ENCODE peak calls at places on chromosomes 3 and 15, in five cellular contexts. H is astrocyte of the spinal cord; U is epithelial cell of esophagus; W is HFF-Myc; M is effector memory CD4-positive, alpha-beta T cell. S is an unnamed sample.

GRCh38 chr3:181974198-181974597 is 262.5 kb downstream of the SOX2 start:
- DNase-seq in H (no peak), U (peak), W (no peak), M (no peak), S (no peak)

GRCh38 chr3:149197669-149198068 is 24.0 kb downstream of the CP start:
- DNase-seq in U (no peak), H (no peak), W (no peak), M (no peak), S (no peak)

GRCh38 chr15:85580914-85581313 is 200.5 kb downstream of the AKAP13 start:
- DNase-seq in M (peak), U (peak), H (no peak), W (no peak), S (peak)

GRCh38 chr3:136802481-136802996 is 16.4 kb upstream of the SLC35G2 start:
- DNase-seq in W (no peak), U (peak), H (peak), M (no peak), S (peak)

GRCh38 chr15:49122541-49123062 is 32.8 kb downstream of the COPS2 start:
- DNase-seq in U (no peak), W (no peak), H (no peak), M (no peak), S (no peak)

GRCh38 chr15:32803631-32804030 is 85.8 kb downstream of the GREM1 start:
- DNase-seq in M (no peak), U (peak), W (no peak), H (no peak), S (no peak)

GRCh38 chr15:64938192-64938591 is 26.5 kb downstream of the ANKDD1A start:
- DNase-seq in M (no peak), W (no peak), H (peak), U (peak), S (peak)

GRCh38 chr15:49674370-49674769 is 53.5 kb downstream of the DTWD1 start:
- DNase-seq in U (no peak), M (no peak), W (no peak), H (peak), S (no peak)

GRCh38 chr15:85597155-85597815 is 197.4 kb downstream of the KLHL25 start:
- DNase-seq in U (no peak), H (no peak), M (peak), W (no peak), S (no peak)

GRCh38 chr3:113485161-113485609 is 29.8 kb downstream of the SPICE1 start:
- DNase-seq in H (no peak), U (peak), M (peak), W (no peak), S (no peak)

GRCh38 chr3:38582316-38582715 is 67.2 kb downstream of the SCN5A start:
- DNase-seq in U (no peak), W (no peak), M (no peak), H (no peak), S (no peak)

GRCh38 chr3:14836049-14836468 is 17.3 kb downstream of the FGD5 start:
- DNase-seq in M (no peak), W (no peak), H (no peak), U (no peak), S (no peak)

GRCh38 chr3:90015688-90016356 is 908.4 kb downstream of the EPHA3 start:
- DNase-seq in U (peak), M (no peak), W (no peak), H (peak), S (peak)

GRCh38 chr15:31271224-31271635 is 55.4 kb upstream of the KLF13 start:
- DNase-seq in U (no peak), M (no peak), W (no peak), H (no peak), S (no peak)

GRCh38 chr15:100788731-100789105 is 90.9 kb upstream of the ALDH1A3 start:
- DNase-seq in M (no peak), U (no peak), H (no peak), W (no peak), S (no peak)

GRCh38 chr3:110576962-110577361 is 494.7 kb upstream of the NECTIN3 start:
- DNase-seq in M (no peak), W (peak), H (peak), U (peak), S (peak)

GRCh38 chr3:63877737-63878393 is 14.2 kb downstream of the ATXN7 start:
- DNase-seq in U (no peak), W (no peak), H (peak), M (no peak), S (peak)

GRCh38 chr3:52891615-52892081 is 5.7 kb downstream of the STIMATE start:
- DNase-seq in M (no peak), H (no peak), U (peak), W (peak), S (peak)

GRCh38 chr15:73838795-73839565 is 34.4 kb upstream of the TBC1D21 start:
- DNase-seq in H (no peak), U (no peak), W (no peak), M (no peak), S (no peak)

GRCh38 chr3:39096775-39097174 is 10.7 kb downstream of the GORASP1 start:
- DNase-seq in H (no peak), W (no peak), M (no peak), U (no peak), S (peak)

GRCh38 chr3:55724407-55724784 is 237.3 kb upstream of the WNT5A start:
- DNase-seq in M (no peak), W (no peak), H (no peak), U (no peak), S (no peak)

GRCh38 chr15:89172921-89173320 is 48.5 kb downstream of the RLBP1 start:
- DNase-seq in W (no peak), U (no peak), M (no peak), H (no peak), S (no peak)

GRCh38 chr3:39378092-39378491 is 5.1 kb upstream of the SLC25A38 start:
- DNase-seq in M (peak), W (no peak), H (peak), U (peak), S (peak)

GRCh38 chr15:59191855-59192237 is 14.8 kb upstream of the LDHAL6B start:
- DNase-seq in W (peak), M (no peak), H (peak), U (peak), S (peak)

GRCh38 chr3:133835961-133836360 is 30.3 kb downstream of the SRPRB start:
- DNase-seq in H (no peak), U (no peak), W (no peak), M (no peak), S (no peak)

GRCh38 chr3:15287565-15288330 is 44.6 kb downstream of the SH3BP5 start:
- DNase-seq in U (peak), H (peak), M (no peak), W (no peak), S (peak)

GRCh38 chr3:152386208-152386607 is 117.5 kb downstream of the MBNL1 start:
- DNase-seq in U (no peak), H (no peak), W (no peak), M (no peak), S (no peak)

GRCh38 chr3:170220871-170221270 is 1.4 kb upstream of the PRKCI start:
- DNase-seq in W (no peak), M (no peak), H (no peak), U (peak), S (no peak)

GRCh38 chr15:76930831-76931396 is 635 bp upstream of the RCN2 start:
- DNase-seq in H (no peak), W (no peak), M (no peak), U (no peak), S (no peak)

GRCh38 chr3:139935866-139936817 is 1.2 kb downstream of the CLSTN2 start:
- DNase-seq in W (no peak), H (peak), M (no peak), U (peak), S (peak)

GRCh38 chr15:98727115-98728040 is 79.0 kb downstream of the IGF1R start:
- DNase-seq in W (peak), M (no peak), U (peak), H (peak), S (peak)

GRCh38 chr15:57785959-57786358 is 79.4 kb downstream of the POLR2M start:
- DNase-seq in H (no peak), M (no peak), W (no peak), U (peak), S (no peak)

GRCh38 chr3:133092676-133093075 is 54.5 kb downstream of the TMEM108 start:
- DNase-seq in H (peak), U (no peak), M (no peak), W (no peak), S (no peak)

GRCh38 chr3:62587579-62588031 is 214.3 kb upstream of the FEZF2 start:
- DNase-seq in H (peak), M (no peak), W (peak), U (peak), S (peak)

GRCh38 chr3:42655980-42656679 is 2.6 kb downstream of the ZBTB47 start:
- DNase-seq in M (no peak), U (peak), H (peak), W (no peak), S (peak)

GRCh38 chr3:78951546-78951945 is 816.3 kb downstream of the ROBO1 start:
- DNase-seq in U (no peak), W (no peak), H (peak), M (no peak), S (peak)

GRCh38 chr3:61736506-61736905 is 175.1 kb downstream of the PTPRG start:
- DNase-seq in W (no peak), M (no peak), H (no peak), U (peak), S (no peak)

GRCh38 chr15:47813985-47814384 is 96.7 kb downstream of the SEMA6D start:
- DNase-seq in U (no peak), H (no peak), W (no peak), M (no peak), S (no peak)

DNA sequence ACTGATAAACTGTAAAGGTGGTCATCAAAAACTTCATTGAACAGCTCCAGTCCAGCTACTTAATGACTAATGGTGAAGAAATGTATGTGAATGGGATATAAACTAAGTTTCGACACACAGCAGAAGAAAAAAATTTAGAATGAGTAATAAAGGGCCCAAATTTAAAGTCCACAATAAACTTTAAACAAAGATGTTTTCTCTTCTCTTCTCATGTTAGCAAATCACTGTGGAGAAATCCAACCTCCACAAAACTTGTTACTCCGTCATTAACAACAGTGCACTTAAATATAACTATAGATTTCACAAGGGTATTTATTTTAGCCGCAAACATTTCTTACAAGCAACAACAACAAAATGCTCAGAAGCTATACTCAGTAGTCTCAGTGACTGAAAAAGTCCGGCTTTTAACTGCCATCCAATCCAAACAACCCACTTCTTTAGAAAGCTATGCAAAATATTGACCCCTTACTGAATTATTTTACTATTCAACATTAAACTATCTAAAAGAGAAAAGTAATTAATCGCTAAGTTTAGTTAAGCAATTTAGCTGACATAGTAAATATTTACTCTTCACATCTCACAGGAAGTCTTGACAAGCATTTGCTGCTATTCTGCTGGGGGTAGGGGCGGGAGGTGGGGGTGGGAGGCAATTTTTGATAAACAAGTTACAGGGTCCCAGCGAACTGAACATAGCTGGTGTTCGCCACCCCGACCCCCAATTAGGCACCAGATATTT is 2.5 kb downstream of the IGF2BP2 start:
- DNase-seq in M (no peak), W (no peak), U (peak), H (peak), S (peak)
- H3K4me3 ChIP-seq in M (no peak), W (peak), U (peak), H (peak), S (peak)

GRCh38 chr3:115100172-115100571 is 46.9 kb downstream of the ZBTB20 start:
- DNase-seq in W (no peak), H (peak), U (peak), M (no peak), S (peak)

GRCh38 chr3:115100806-115101205 is 46.3 kb downstream of the ZBTB20 start:
- DNase-seq in U (no peak), H (no peak), W (no peak), M (no peak), S (no peak)

GRCh38 chr3:115098354-115099073 is 48.6 kb downstream of the ZBTB20 start:
- DNase-seq in H (no peak), W (no peak), U (no peak), M (no peak), S (no peak)

GRCh38 chr3:115095236-115095635 is 51.9 kb downstream of the ZBTB20 start:
- DNase-seq in U (no peak), M (no peak), W (no peak), H (no peak), S (no peak)

GRCh38 chr3:115099115-115099884 is 47.8 kb downstream of the ZBTB20 start:
- DNase-seq in M (no peak), H (peak), U (no peak), W (no peak), S (no peak)
- H3K4me3 ChIP-seq in M (no peak), H (peak), U (no peak), W (peak), S (peak)

GRCh38 chr3:12289562-12289961 is 692 bp downstream of the PPARG start:
- DNase-seq in U (no peak), M (no peak), W (no peak), H (no peak), S (no peak)
- H3K4me3 ChIP-seq in U (no peak), M (no peak), W (no peak), H (no peak), S (peak)

GRCh38 chr15:69462030-69462492 is 9.4 kb downstream of the RPLP1 start:
- DNase-seq in W (no peak), H (no peak), U (no peak), M (no peak), S (no peak)
- H3K4me3 ChIP-seq in W (peak), H (peak), U (peak), M (peak), S (peak)

GRCh38 chr3:143786229-143787199 is 61.8 kb downstream of the SLC9A9 start:
- DNase-seq in M (no peak), U (no peak), H (peak), W (no peak), S (peak)
- H3K4me3 ChIP-seq in M (no peak), U (no peak), H (no peak), W (no peak), S (peak)

DNA sequence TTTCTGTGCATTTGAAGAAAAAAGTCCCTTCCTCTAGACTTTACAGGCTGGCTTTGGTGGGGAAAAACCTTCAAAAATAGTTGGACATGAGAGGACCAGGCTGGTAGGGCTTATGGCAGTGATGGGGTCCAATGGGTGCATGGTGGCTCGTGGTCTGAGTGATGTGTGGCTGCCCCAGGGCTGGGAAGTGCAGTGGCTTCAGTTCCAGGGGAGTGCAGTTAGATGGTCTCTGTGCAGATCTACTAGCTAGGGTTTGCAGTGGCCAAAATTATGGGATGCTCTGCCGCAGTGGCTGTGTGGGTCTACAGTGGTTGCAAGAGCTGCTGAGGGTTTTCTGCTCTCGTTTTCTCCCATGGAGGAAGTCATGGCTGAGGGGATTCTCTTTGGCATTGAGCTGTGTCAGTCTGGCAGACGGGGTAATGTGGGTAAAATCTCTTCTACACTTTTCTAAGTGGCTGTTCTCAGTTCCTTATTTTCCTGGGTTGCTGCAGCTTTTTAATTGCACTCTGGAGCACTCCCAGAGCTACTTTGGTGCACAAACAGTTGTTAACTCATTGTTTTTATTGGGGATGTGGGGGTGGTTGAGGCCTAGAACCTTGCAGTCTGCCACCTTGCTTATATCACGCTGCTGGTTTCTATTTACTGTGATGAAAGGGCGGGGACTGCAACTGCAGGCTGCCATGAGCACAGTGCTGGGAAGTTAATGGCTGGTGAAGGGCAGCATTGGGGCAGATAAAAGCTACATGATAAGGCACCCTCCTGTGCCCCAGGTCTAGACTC is 1324.6 kb downstream of the NSUN3 start:
- DNase-seq in M (no peak), U (no peak), W (no peak), H (no peak), S (no peak)
- H3K4me3 ChIP-seq in M (no peak), U (no peak), W (no peak), H (no peak), S (no peak)

GRCh38 chr15:55912982-55913381 is 80.4 kb downstream of the NEDD4 start:
- DNase-seq in W (no peak), U (no peak), H (no peak), M (no peak), S (peak)
- H3K4me3 ChIP-seq in W (peak), U (no peak), H (peak), M (no peak), S (peak)

GRCh38 chr3:171967932-171968678 is 71.3 kb upstream of the FNDC3B start:
- DNase-seq in M (no peak), U (no peak), H (peak), W (no peak), S (peak)
- H3K4me3 ChIP-seq in M (no peak), U (no peak), H (no peak), W (no peak), S (no peak)

GRCh38 chr15:45199136-45199810 is 11.5 kb upstream of the SHF start:
- DNase-seq in H (peak), U (peak), M (no peak), W (no peak), S (no peak)
- H3K4me3 ChIP-seq in H (peak), U (peak), M (peak), W (peak), S (peak)

GRCh38 chr3:195150194-195151118 is 120.5 kb downstream of the XXYLT1 start:
- DNase-seq in W (no peak), U (peak), M (no peak), H (peak), S (peak)
- H3K4me3 ChIP-seq in W (no peak), U (peak), M (no peak), H (no peak), S (peak)